ENCODE peak calls at places on chromosomes 16 and 17, in five cellular contexts. V is hippocampal formation; O is left ventricle myocardium inferior; S is stimulated activated CD8-positive, alpha-beta memory T cell treated with anti-CD3 and anti-CD28 coated beads, Interleukin-15, amount 100 ng/mL, for 1 hour; K is SHP77 treated with DMSO at 0.1 percent for 48 hours. X is an unnamed sample.

GRCh38 chr17:67829331-67829730 is 4.0 kb downstream of the BPTF start:
- DNase-seq in K (no peak), O (no peak), V (no peak), S (no peak), X (no peak)

GRCh38 chr17:75720656-75721462 is at the start of gene ITGB4:
- DNase-seq in O (peak), S (peak), K (no peak), V (peak), X (peak)

GRCh38 chr16:30649725-30650368 is 913 bp upstream of the PRR14 start:
- DNase-seq in V (no peak), K (no peak), O (no peak), S (no peak), X (no peak)

GRCh38 chr16:20611975-20612471 is 35.9 kb upstream of the ACSM2B start:
- DNase-seq in K (peak), S (no peak), V (peak), O (peak), X (no peak)

GRCh38 chr16:29804020-29804419 is 2.3 kb upstream of the MAZ start:
- DNase-seq in O (no peak), K (no peak), V (no peak), S (no peak), X (no peak)

GRCh38 chr17:39863918-39864746 is at the start of gene IKZF3:
- DNase-seq in O (peak), S (peak), K (no peak), V (no peak), X (peak)

GRCh38 chr17:44878627-44879221 is 20.5 kb downstream of the EFTUD2 start:
- DNase-seq in V (no peak), S (no peak), O (no peak), K (no peak), X (no peak)

GRCh38 chr16:85381738-85382592 is 231.2 kb upstream of the GSE1 start:
- DNase-seq in S (no peak), V (no peak), K (no peak), O (no peak), X (no peak)

GRCh38 chr16:71255721-71256120 is 25.2 kb upstream of the HYDIN start:
- DNase-seq in O (no peak), K (peak), S (no peak), V (peak), X (no peak)

GRCh38 chr16:22198547-22199293 is 7.4 kb upstream of the EEF2K start:
- DNase-seq in S (no peak), O (no peak), K (no peak), V (no peak), X (no peak)

GRCh38 chr16:724188-725040 is 1.8 kb downstream of the CCDC78 start:
- DNase-seq in S (no peak), K (no peak), O (no peak), V (no peak), X (no peak)

GRCh38 chr16:54072237-54072636 is 214.3 kb downstream of the IRX3 start:
- DNase-seq in O (no peak), K (no peak), S (no peak), V (no peak), X (no peak)

GRCh38 chr17:57976594-57976993 is 11.5 kb downstream of the VEZF1 start:
- DNase-seq in S (no peak), O (no peak), V (no peak), K (no peak), X (no peak)

GRCh38 chr17:60680754-60681153 is 3.1 kb downstream of the BCAS3 start:
- DNase-seq in K (no peak), V (no peak), O (no peak), S (no peak), X (no peak)

GRCh38 chr17:72175787-72176515 is 55.1 kb downstream of the SOX9 start:
- DNase-seq in K (no peak), S (no peak), O (peak), V (no peak), X (no peak)

GRCh38 chr17:50363217-50364060 is 9.5 kb downstream of the MRPL27 start:
- DNase-seq in V (peak), S (no peak), K (no peak), O (no peak), X (no peak)

GRCh38 chr16:77943770-77944169 is 78.6 kb upstream of the CLEC3A start:
- DNase-seq in S (no peak), V (no peak), K (no peak), O (no peak), X (no peak)

GRCh38 chr17:51322390-51323029 is 62.2 kb downstream of the UTP18 start:
- DNase-seq in K (peak), S (no peak), V (no peak), O (no peak), X (no peak)

GRCh38 chr17:14805348-14805747 is 459.8 kb downstream of the PMP22 start:
- DNase-seq in V (no peak), S (no peak), K (no peak), O (no peak), X (no peak)

GRCh38 chr16:53620476-53620875 is 83.2 kb downstream of the RPGRIP1L start:
- DNase-seq in S (no peak), O (no peak), V (no peak), K (no peak), X (no peak)

GRCh38 chr17:52681486-52681885 is 523.0 kb upstream of the CA10 start:
- DNase-seq in O (no peak), K (peak), V (no peak), S (no peak), X (no peak)

GRCh38 chr17:75086496-75087181 is 1.1 kb upstream of the SLC16A5 start:
- DNase-seq in S (no peak), K (no peak), O (no peak), V (no peak), X (no peak)

GRCh38 chr16:15502041-15502725 is 67.8 kb downstream of the BMERB1 start:
- DNase-seq in O (no peak), K (no peak), V (no peak), S (no peak), X (no peak)

GRCh38 chr17:10295728-10296343 is 77.0 kb downstream of the MYH13 start:
- DNase-seq in O (peak), K (no peak), S (no peak), V (peak), X (no peak)

GRCh38 chr17:76004750-76005262 is 4.2 kb downstream of the CDK3 start:
- DNase-seq in O (no peak), S (no peak), K (no peak), V (no peak), X (no peak)

GRCh38 chr17:17089796-17090641 is 47.8 kb downstream of the MPRIP start:
- DNase-seq in K (no peak), S (no peak), V (no peak), O (no peak), X (no peak)